ENCODE peak calls at places on chromosomes 7 and 10, in five cellular contexts. Y is iris pigment epithelial cell; G is thoracic aorta; X is stimulated activated naive B cell treated with anti-CD40 and anti-IgM and Interleukin-4, amounts not matched to agents 10 μg/mL and 1 μg/mL and 100 μg/mL, for 72 hours; L is SK-N-SH. C is an unnamed sample.

GRCh38 chr7:17608114-17608833 is 309.8 kb downstream of the AHR start:
- DNase-seq in Y (peak), G (no peak), X (no peak), L (no peak), C (no peak)

GRCh38 chr7:122301858-122302745 is 2.4 kb downstream of the FEZF1 start:
- DNase-seq in Y (no peak), G (no peak), X (no peak), L (peak), C (no peak)

GRCh38 chr7:135232720-135233119 is 918 bp upstream of the STRA8 start:
- DNase-seq in Y (no peak), G (no peak), X (no peak), L (peak), C (no peak)

GRCh38 chr10:44935201-44935960 is 24.2 kb upstream of the RASSF4 start:
- DNase-seq in Y (peak), G (no peak), X (no peak), L (no peak), C (peak)

GRCh38 chr10:62018141-62018911 is 116.8 kb downstream of the ARID5B start:
- DNase-seq in Y (no peak), G (no peak), X (no peak), L (no peak), C (no peak)

GRCh38 chr10:77350711-77351119 is 286.9 kb downstream of the KCNMA1 start:
- DNase-seq in Y (peak), G (peak), X (no peak), L (peak), C (peak)

GRCh38 chr7:131042269-131043160 is 285.2 kb upstream of the MKLN1 start:
- DNase-seq in Y (no peak), G (no peak), X (no peak), L (no peak), C (no peak)

GRCh38 chr10:35194906-35195305 is 68.3 kb downstream of the CREM start:
- DNase-seq in Y (peak), G (no peak), X (peak), L (peak), C (no peak)

GRCh38 chr10:117543999-117544728 is 1.6 kb downstream of the EMX2 start:
- DNase-seq in Y (peak), G (no peak), X (no peak), L (no peak), C (no peak)

GRCh38 chr7:135930565-135931423 is 46.4 kb downstream of the MTPN start:
- DNase-seq in Y (peak), G (no peak), X (no peak), L (peak), C (peak)

GRCh38 chr10:122407375-122408125 is 33.0 kb downstream of the PLEKHA1 start:
- DNase-seq in Y (no peak), G (no peak), X (no peak), L (no peak), C (no peak)

GRCh38 chr10:80196270-80196949 is 8.9 kb downstream of the ANXA11 start:
- DNase-seq in Y (peak), G (peak), X (peak), L (no peak), C (no peak)

GRCh38 chr10:46520381-46520780 is 36.1 kb downstream of the GPRIN2 start:
- DNase-seq in Y (no peak), G (peak), X (no peak), L (no peak), C (no peak)